ENCODE peak calls at places on chromosome 16, in ten cellular contexts. P is glutamatergic neuron, R is AG04450, Q is GM10248, C is adrenal gland, Z is fibroblast of lung, Y is mucosa of descending colon, S is endodermal cell, X is neural crest cell, D is nephron progenitor cell. K is an unnamed sample.

GRCh38 chr16:11682655-11683096 is 14.4 kb downstream of the SNN start:
- DNase-seq in P (no peak), R (peak; percentile 83), Q (no peak), C (no peak), Z (peak; percentile 98), Y (no peak), S (no peak), X (no peak), D (no peak), K (no peak)

GRCh38 chr16:11312718-11313492 is 31.8 kb upstream of the PRM1 start:
- DNase-seq in P (no peak), R (no peak), Q (no peak), C (no peak), Z (peak; percentile 84), Y (peak; percentile 77), S (peak; percentile 83), X (no peak), D (no peak), K (no peak)

GRCh38 chr16:81469710-81470481 is 25.3 kb downstream of the CMIP start:
- DNase-seq in P (no peak), R (no peak), Q (peak; percentile 73), C (no peak), Z (no peak), Y (no peak), S (no peak), X (no peak), D (no peak), K (no peak)

GRCh38 chr16:59905628-59906027 is 1171.5 kb upstream of the GOT2 start:
- DNase-seq in P (no peak), R (no peak), Q (no peak), C (no peak), Z (peak; percentile 62), Y (no peak), S (no peak), X (no peak), D (no peak), K (no peak)

GRCh38 chr16:79402356-79402755 is 198.2 kb downstream of the MAF start:
- DNase-seq in P (no peak), R (no peak), Q (no peak), C (no peak), Z (no peak), Y (peak; percentile 88), S (peak; percentile 65), X (no peak), D (no peak), K (no peak)

GRCh38 chr16:85416267-85417109 is 196.6 kb upstream of the GSE1 start:
- DNase-seq in P (peak; percentile 58), R (no peak), Q (peak; percentile 78), C (peak; percentile 49), Z (no peak), Y (peak; percentile 88), S (peak; percentile 95), X (peak; percentile 46), D (peak; percentile 68), K (peak; percentile 86)

GRCh38 chr16:78416400-78416799 is 316.9 kb downstream of the WWOX start:
- DNase-seq in P (no peak), R (no peak), Q (no peak), C (no peak), Z (no peak), Y (no peak), S (no peak), X (no peak), D (no peak), K (no peak)

GRCh38 chr16:59633996-59634579 is 900.0 kb upstream of the GOT2 start:
- DNase-seq in P (no peak), R (peak; percentile 38), Q (no peak), C (no peak), Z (peak; percentile 91), Y (no peak), S (no peak), X (no peak), D (no peak), K (no peak)

GRCh38 chr16:78556421-78556820 is 457.0 kb downstream of the WWOX start:
- DNase-seq in P (no peak), R (no peak), Q (no peak), C (no peak), Z (no peak), Y (no peak), S (no peak), X (no peak), D (no peak), K (no peak)

GRCh38 chr16:3971706-3972105 is 91.2 kb upstream of the CREBBP start:
- DNase-seq in P (no peak), R (no peak), Q (no peak), C (no peak), Z (peak; percentile 43), Y (no peak), S (no peak), X (no peak), D (no peak), K (no peak)

DNA sequence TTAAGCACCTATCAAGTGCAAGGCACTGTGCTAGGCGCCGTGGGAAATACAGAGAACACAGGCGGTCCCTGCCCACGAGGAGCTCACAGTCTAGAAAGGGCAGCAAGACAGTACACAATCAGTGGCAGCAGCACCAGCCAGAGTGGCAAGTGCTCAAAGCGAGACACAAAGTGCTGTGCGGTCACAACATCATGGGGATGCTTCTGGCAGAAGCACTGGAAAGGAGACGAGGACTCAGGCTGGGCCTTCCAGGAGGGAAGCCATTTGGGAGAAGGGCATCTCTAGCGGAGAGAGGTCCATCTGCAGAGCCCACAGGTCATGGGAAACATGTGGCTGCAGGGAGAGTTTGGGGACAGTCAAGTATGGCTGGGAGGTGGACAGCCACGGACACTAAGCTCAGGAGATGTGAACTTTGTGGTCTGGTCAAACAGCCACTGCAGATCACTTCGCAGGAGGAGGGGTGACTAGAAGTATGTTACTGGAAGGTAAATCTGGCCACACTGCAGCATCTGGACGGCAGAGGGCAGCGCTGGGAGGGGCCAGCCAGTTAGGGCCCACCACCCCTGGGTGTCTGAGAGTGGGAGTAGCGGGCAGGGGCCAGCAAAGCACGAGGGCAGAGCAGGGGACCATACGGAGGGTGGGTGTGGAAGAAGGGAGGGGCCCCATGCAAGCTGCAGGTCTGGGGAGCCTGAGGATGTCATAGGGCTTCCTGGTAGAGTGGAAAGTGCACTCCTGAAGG is 71.1 kb downstream of the N4BP1 start:
- DNase-seq in P (no peak), R (no peak), Q (no peak), C (no peak), Z (no peak), Y (no peak), S (peak; percentile 74), X (no peak), D (peak; percentile 32), K (no peak)
- TF ChIP-seq CTCF in P (no peak), R (peak; percentile 46), Q (peak; percentile 23), C (no peak), Z (peak; percentile 33), Y (no peak), S (peak; percentile 74), X (peak; percentile 50), D (peak; percentile 27), K (peak; percentile 73)

GRCh38 chr16:1184156-1184868 is 31.4 kb downstream of the CACNA1H start:
- DNase-seq in P (no peak), R (no peak), Q (no peak), C (no peak), Z (no peak), Y (no peak), S (peak; percentile 63), X (no peak), D (no peak), K (no peak)
- TF ChIP-seq CTCF in P (no peak), R (no peak), Q (no peak), C (no peak), Z (no peak), Y (no peak), S (peak; percentile 40), X (peak; percentile 21), D (no peak), K (peak; percentile 46)

DNA sequence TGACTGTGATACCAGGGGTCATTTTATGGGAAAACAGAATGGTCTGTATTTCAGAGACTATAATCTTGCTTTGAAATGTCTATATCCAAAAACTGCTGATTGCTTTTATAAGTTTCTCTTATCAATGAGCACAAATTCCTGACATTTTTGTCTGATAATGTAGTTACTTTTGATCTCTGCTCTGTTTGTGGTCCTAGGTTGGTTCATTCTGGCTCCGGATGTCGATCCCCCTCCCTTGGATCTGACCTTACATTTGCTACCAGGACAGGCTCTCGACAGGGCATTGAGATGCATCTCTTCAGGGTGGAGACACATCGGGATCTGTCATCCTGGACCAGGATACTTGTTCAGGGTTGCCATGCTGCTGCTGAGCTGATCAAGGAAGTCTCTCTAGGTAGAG is 27.3 kb upstream of the VPS4A start:
- DNase-seq in P (no peak), R (no peak), Q (no peak), C (no peak), Z (no peak), Y (no peak), S (no peak), X (no peak), D (no peak), K (no peak)
- TF ChIP-seq CTCF in P (no peak), R (no peak), Q (no peak), C (no peak), Z (no peak), Y (no peak), S (no peak), X (no peak), D (no peak), K (no peak)

DNA sequence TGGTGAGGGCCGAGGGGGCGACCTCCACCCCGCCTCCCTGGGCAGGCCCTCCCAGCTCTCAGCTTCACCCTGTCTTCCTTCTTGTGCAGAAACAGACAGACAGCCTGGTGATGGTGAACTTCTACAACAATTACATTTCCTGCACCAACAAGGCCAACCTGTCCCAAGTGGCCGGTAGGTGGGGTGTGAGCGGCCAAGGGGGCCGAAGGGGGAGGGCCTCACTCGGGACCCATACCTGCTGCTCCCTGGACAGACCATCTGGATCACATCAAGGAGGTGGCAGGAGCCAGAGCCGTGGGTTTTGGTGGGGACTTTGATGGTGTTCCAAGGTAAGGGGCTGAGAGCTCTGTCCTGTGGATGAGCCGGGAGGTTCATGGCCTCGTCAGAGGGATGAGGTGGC is 20.1 kb downstream of the CHMP1A start:
- DNase-seq in P (no peak), R (no peak), Q (no peak), C (no peak), Z (no peak), Y (no peak), S (no peak), X (no peak), D (no peak), K (no peak)
- TF ChIP-seq CTCF in P (no peak), R (no peak), Q (no peak), C (no peak), Z (no peak), Y (no peak), S (peak; percentile 20), X (no peak), D (no peak), K (no peak)

DNA sequence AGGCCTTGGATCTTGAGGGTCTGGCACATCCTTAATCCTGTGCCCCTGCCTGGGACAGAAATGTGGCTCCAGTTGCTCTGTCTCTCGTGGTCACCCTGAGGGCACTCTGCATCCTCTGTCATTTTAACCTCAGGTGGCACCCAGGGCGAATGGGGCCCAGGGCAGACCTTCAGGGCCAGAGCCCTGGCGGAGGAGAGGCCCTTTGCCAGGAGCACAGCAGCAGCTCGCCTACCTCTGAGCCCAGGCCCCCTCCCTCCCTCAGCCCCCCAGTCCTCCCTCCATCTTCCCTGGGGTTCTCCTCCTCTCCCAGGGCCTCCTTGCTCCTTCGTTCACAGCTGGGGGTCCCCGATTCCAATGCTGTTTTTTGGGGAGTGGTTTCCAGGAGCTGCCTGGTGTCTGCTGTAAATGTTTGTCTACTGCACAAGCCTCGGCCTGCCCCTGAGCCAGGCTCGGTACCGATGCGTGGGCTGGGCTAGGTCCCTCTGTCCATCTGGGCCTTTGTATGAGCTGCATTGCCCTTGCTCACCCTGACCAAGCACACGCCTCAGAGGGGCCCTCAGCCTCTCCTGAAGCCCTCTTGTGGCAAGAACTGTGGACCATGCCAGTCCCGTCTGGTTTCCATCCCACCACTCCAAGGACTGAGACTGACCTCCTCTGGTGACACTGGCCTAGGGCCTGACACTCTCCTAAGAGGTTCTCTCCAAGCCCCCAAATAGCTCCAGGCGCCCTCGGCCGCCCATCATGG is 4.0 kb upstream of the ADGRG3 start:
- DNase-seq in P (no peak), R (no peak), Q (no peak), C (no peak), Z (no peak), Y (no peak), S (no peak), X (no peak), D (no peak), K (no peak)
- TF ChIP-seq CTCF in P (no peak), R (peak; percentile 16), Q (no peak), C (no peak), Z (no peak), Y (no peak), S (peak; percentile 68), X (no peak), D (no peak), K (peak; percentile 15)

K was measured in chondrocyte.